ENCODE peak calls at places on chromosome 15, in eight cellular contexts. Q is astrocyte, P is GM23248, X is neural progenitor cell, G is K562, N is DND-41, Y is HepG2, C is H1. L is an unnamed sample.

GRCh38 chr15:58249646-58250312 is 111.6 kb downstream of the AQP9 start:
- DNase-seq in Q (no peak), P (no peak), X (no peak), G (no peak), N (no peak), Y (no peak), C (no peak), L (no peak)

GRCh38 chr15:75834011-75834410 is 9.2 kb upstream of the UBE2Q2 start:
- DNase-seq in Q (no peak), P (no peak), X (no peak), G (no peak), N (no peak), Y (no peak), C (no peak), L (no peak)

GRCh38 chr15:79442911-79443310 is 10.8 kb downstream of the MINAR1 start:
- DNase-seq in Q (no peak), P (no peak), X (no peak), G (no peak), N (no peak), Y (no peak), C (no peak), L (no peak)

GRCh38 chr15:90042766-90043525 is 41.8 kb downstream of the ZNF710 start:
- DNase-seq in Q (no peak), P (no peak), X (peak; percentile 64), G (no peak), N (no peak), Y (no peak), C (no peak), L (no peak)

GRCh38 chr15:94840794-94841587 is 609.6 kb downstream of the MCTP2 start:
- DNase-seq in Q (peak; percentile 83), P (peak; percentile 34), X (no peak), G (no peak), N (no peak), Y (no peak), C (no peak), L (peak; percentile 86)

GRCh38 chr15:75030023-75030413 is 6.6 kb downstream of the PPCDC start:
- DNase-seq in Q (no peak), P (peak; percentile 63), X (no peak), G (no peak), N (no peak), Y (no peak), C (no peak), L (peak; percentile 46)

GRCh38 chr15:79071901-79072300 is 18.7 kb downstream of the RASGRF1 start:
- DNase-seq in Q (no peak), P (peak; percentile 59), X (no peak), G (no peak), N (no peak), Y (no peak), C (no peak), L (no peak)

GRCh38 chr15:64667736-64668161 is 107.6 kb downstream of the RBPMS2 start:
- DNase-seq in Q (peak; percentile 84), P (peak; percentile 61), X (no peak), G (no peak), N (no peak), Y (no peak), C (no peak), L (no peak)

GRCh38 chr15:101161656-101162055 is 90.2 kb downstream of the CHSY1 start:
- DNase-seq in Q (no peak), P (no peak), X (no peak), G (no peak), N (no peak), Y (no peak), C (no peak), L (no peak)

GRCh38 chr15:36407647-36408046 is 171.8 kb upstream of the CDIN1 start:
- DNase-seq in Q (peak; percentile 74), P (peak; percentile 67), X (no peak), G (peak; percentile 37), N (no peak), Y (peak; percentile 2), C (no peak), L (peak; percentile 37)

GRCh38 chr15:83446904-83447708 is at the start of gene SH3GL3:
- DNase-seq in Q (peak; percentile 79), P (peak; percentile 93), X (peak; percentile 93), G (peak; percentile 82), N (no peak), Y (no peak), C (peak; percentile 64), L (peak; percentile 87)

GRCh38 chr15:62444104-62445027 is 279.3 kb upstream of the C2CD4B start:
- DNase-seq in Q (peak; percentile 98), P (peak; percentile 98), X (no peak), G (no peak), N (no peak), Y (no peak), C (no peak), L (peak; percentile 94)
- H3K9ac ChIP-seq in Q (peak overlapping the region; percentile 57), P (peak overlapping the region; percentile 56), X (no peak overlapping the region), G (no peak overlapping the region), N (no peak overlapping the region), Y (no peak overlapping the region), C (no peak overlapping the region), L (no peak overlapping the region)

DNA sequence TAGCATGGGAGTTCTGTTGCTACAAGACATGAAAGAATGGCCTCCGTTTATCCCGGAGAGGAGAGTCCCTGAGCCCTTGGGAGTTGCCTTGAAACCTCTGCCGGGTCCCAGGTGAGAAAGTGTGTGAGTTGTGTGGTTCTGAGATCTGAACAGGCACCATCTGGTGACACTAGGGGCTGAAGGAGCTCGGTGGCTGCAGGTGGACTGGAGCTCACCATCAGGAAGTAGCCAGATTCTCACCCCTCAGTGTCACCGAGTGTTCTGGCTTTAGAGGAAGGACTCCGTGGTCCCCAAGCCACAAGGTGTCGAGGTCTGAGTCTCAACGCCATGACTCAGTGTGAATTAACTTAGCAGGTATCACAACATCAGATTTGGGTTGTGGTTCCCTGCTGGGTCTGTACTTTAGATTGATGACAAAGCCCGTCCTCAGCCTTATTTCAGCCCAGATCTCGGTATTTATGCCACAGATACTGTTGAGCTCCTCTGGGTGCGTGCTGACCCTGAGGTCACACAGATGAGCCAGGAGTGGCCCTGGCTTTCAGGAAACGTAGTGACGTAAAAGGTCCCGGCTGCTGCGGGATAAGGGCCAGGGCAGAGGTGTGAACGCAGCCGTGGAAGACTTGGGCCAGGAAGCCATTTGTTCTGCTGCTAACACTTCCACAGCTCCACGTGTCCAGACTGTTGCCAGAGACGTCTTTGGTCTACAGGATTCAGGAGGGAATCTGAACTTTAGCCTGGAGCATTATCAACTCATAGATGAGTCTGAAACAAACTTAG is 54.4 kb downstream of the PGPEP1L start:
- DNase-seq in Q (no peak), P (no peak), X (no peak), G (no peak), N (peak; percentile 69), Y (no peak), C (no peak), L (no peak)
- H3K4me2 ChIP-seq in Q (no peak overlapping the region), P (no peak overlapping the region), X (no peak overlapping the region), G (no peak overlapping the region), N (peak overlapping the region; percentile 66), Y (no peak overlapping the region), C (no peak overlapping the region), L (no peak overlapping the region)

GRCh38 chr15:52759969-52760368 is 30.2 kb downstream of the ONECUT1 start:
- DNase-seq in Q (no peak), P (no peak), X (no peak), G (no peak), N (no peak), Y (no peak), C (no peak), L (no peak)

GRCh38 chr15:52764731-52765130 is 25.4 kb downstream of the ONECUT1 start:
- DNase-seq in Q (no peak), P (no peak), X (no peak), G (no peak), N (no peak), Y (no peak), C (no peak), L (no peak)

GRCh38 chr15:52762621-52763020 is 27.5 kb downstream of the ONECUT1 start:
- DNase-seq in Q (no peak), P (no peak), X (no peak), G (no peak), N (no peak), Y (no peak), C (no peak), L (no peak)

GRCh38 chr15:52765779-52766178 is 24.4 kb downstream of the ONECUT1 start:
- DNase-seq in Q (no peak), P (peak; percentile 33), X (peak; percentile 55), G (no peak), N (no peak), Y (peak; percentile 33), C (no peak), L (no peak)

DNA sequence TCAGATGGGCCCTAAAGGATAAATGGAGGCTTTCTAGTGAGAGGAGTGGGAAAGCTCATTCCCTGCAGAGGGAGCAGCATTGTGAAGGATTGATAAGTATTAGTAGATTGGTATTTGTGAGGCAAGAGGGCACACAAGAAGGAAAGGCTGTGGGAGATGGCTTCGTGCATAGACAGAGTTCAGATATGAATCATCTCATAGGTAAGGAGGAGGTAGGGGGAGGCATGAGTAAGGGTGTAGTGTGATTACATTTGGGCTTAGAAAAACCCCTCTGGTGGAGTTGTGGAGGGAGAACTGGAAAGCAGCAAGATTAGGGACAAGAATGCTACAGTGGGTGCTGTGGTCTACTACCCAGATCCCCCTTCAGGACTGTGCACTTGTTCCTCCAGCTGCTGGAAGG is 29.6 kb downstream of the ONECUT1 start:
- DNase-seq in Q (no peak), P (no peak), X (no peak), G (no peak), N (no peak), Y (no peak), C (no peak), L (no peak)
- TF ChIP-seq EZH2 in Q (no peak), P (no peak), X (no peak), G (no peak), N (no peak), Y (no peak), C (no peak), L (no peak)

GRCh38 chr15:40984963-40985362 is 31.7 kb downstream of the CHAC1 start:
- DNase-seq in Q (peak; percentile 94), P (peak; percentile 95), X (no peak), G (no peak), N (no peak), Y (no peak), C (no peak), L (peak; percentile 91)

GRCh38 chr15:40986820-40987219 is 33.5 kb downstream of the CHAC1 start:
- DNase-seq in Q (no peak), P (no peak), X (no peak), G (no peak), N (no peak), Y (no peak), C (no peak), L (no peak)

GRCh38 chr15:40988157-40988556 is 34.9 kb downstream of the CHAC1 start:
- DNase-seq in Q (no peak), P (no peak), X (no peak), G (no peak), N (no peak), Y (no peak), C (no peak), L (no peak)

GRCh38 chr15:40984406-40984805 is 31.1 kb downstream of the CHAC1 start:
- DNase-seq in Q (no peak), P (no peak), X (no peak), G (no peak), N (no peak), Y (no peak), C (no peak), L (no peak)

GRCh38 chr15:40985541-40986330 is 32.5 kb downstream of the CHAC1 start:
- DNase-seq in Q (peak; percentile 39), P (peak; percentile 68), X (no peak), G (no peak), N (no peak), Y (no peak), C (no peak), L (peak; percentile 60)
- H3K9ac ChIP-seq in Q (peak overlapping the region; percentile 65), P (peak overlapping the region; percentile 55), X (no peak overlapping the region), G (no peak overlapping the region), N (no peak overlapping the region), Y (no peak overlapping the region), C (no peak overlapping the region), L (no peak overlapping the region)